ENCODE peak calls at places on chromosomes 2 and 18, in five cellular contexts. G is activated effector memory CD4-positive, alpha-beta T cell treated with anti-CD3 and anti-CD28 coated beads, Interleukin-2, amount 50 U/mL, for 16 hours; D is CD4-positive, alpha-beta T cell; K is stimulated activated CD4-positive, alpha-beta T cell treated with anti-CD3 and anti-CD28 coated beads, Interleukin-4, amount 100 ng/mL, for 1 hour; I is stromal cell of bone marrow. Q is an unnamed sample.

GRCh38 chr2:238305092-238305862 is 15.0 kb upstream of the TRAF3IP1 start:
- DNase-seq in I (no peak), D (no peak), K (no peak), G (peak), Q (no peak)

GRCh38 chr2:173986805-173987204 is 21.6 kb upstream of the SP3 start:
- DNase-seq in G (no peak), I (peak), D (no peak), K (no peak), Q (no peak)

GRCh38 chr2:80392446-80392845 is 87.9 kb upstream of the LRRTM1 start:
- DNase-seq in D (no peak), K (no peak), I (no peak), G (no peak), Q (no peak)

GRCh38 chr2:54879037-54879436 is 155.6 kb downstream of the EML6 start:
- DNase-seq in K (no peak), G (no peak), D (no peak), I (no peak), Q (no peak)

GRCh38 chr2:118190365-118190916 is 102.2 kb downstream of the INSIG2 start:
- DNase-seq in D (no peak), G (no peak), I (peak), K (no peak), Q (no peak)

GRCh38 chr18:33729556-33729955 is 151.5 kb downstream of the ASXL3 start:
- DNase-seq in D (no peak), K (no peak), I (no peak), G (no peak), Q (no peak)

GRCh38 chr2:196983934-196984333 is 57.4 kb upstream of the PGAP1 start:
- DNase-seq in G (no peak), D (no peak), I (no peak), K (no peak), Q (no peak)

GRCh38 chr2:30346475-30347169 is 100.4 kb upstream of the LCLAT1 start:
- DNase-seq in D (no peak), K (no peak), G (no peak), I (no peak), Q (no peak)

GRCh38 chr18:62904396-62905285 is 189.3 kb downstream of the PHLPP1 start:
- DNase-seq in I (no peak), G (no peak), K (no peak), D (no peak), Q (no peak)

GRCh38 chr2:113407446-113408099 is 29.9 kb upstream of the ZNG1B start:
- DNase-seq in K (no peak), G (no peak), I (peak), D (no peak), Q (no peak)

GRCh38 chr18:46596119-46596518 is 60.9 kb downstream of the LOXHD1 start:
- DNase-seq in I (no peak), K (no peak), G (no peak), D (no peak), Q (no peak)

GRCh38 chr2:160293401-160293911 is 93.4 kb upstream of the ITGB6 start:
- DNase-seq in D (no peak), K (no peak), I (peak), G (no peak), Q (no peak)

GRCh38 chr2:25363733-25364132 is 22.0 kb upstream of the DNMT3A start:
- DNase-seq in I (no peak), G (no peak), K (no peak), D (no peak), Q (no peak)

GRCh38 chr2:36356199-36356989 is 816 bp downstream of the CRIM1 start:
- DNase-seq in D (peak), I (no peak), G (peak), K (peak), Q (no peak)

GRCh38 chr2:168961450-168962229 is 60.5 kb downstream of the G6PC2 start:
- DNase-seq in K (no peak), I (peak), G (no peak), D (no peak), Q (no peak)